ENCODE peak calls at places on chromosome 19, in five cellular contexts. S is IMR-90, N is stomach, O is upper lobe of left lung, B is A549. T is an unnamed sample. For H3K4me1, the result is how much of the 10 kb centered on the place peaks cover.

GRCh38 chr19:49434907-49435577 is 6.3 kb downstream of the SLC17A7 start:
- DNase-seq in S (no peak), N (no peak), O (no peak), B (peak), T (no peak)

GRCh38 chr19:6210721-6211600 is 68.8 kb downstream of the MLLT1 start:
- DNase-seq in S (no peak), N (no peak), O (peak), B (no peak), T (peak)

GRCh38 chr19:13621413-13621812 is 115.1 kb upstream of the CACNA1A start:
- DNase-seq in S (peak), N (no peak), O (no peak), B (no peak), T (peak)

GRCh38 chr19:1871140-1871597 is 7.8 kb upstream of the KLF16 start:
- DNase-seq in S (no peak), N (no peak), O (no peak), B (no peak), T (peak)

GRCh38 chr19:45340232-45340898 is at the start of gene KLC3:
- DNase-seq in S (no peak), N (peak), O (peak), B (peak), T (peak)

GRCh38 chr19:10855879-10856522 is 7.8 kb downstream of the C19orf38 start:
- DNase-seq in S (no peak), N (no peak), O (no peak), B (peak), T (no peak)

GRCh38 chr19:9528757-9529336 is 9.6 kb downstream of the ZNF426 start:
- DNase-seq in S (peak), N (no peak), O (no peak), B (no peak), T (no peak)

GRCh38 chr19:2578911-2579677 is 103.2 kb downstream of the GADD45B start:
- DNase-seq in S (peak), N (peak), O (peak), B (peak), T (peak)

DNA sequence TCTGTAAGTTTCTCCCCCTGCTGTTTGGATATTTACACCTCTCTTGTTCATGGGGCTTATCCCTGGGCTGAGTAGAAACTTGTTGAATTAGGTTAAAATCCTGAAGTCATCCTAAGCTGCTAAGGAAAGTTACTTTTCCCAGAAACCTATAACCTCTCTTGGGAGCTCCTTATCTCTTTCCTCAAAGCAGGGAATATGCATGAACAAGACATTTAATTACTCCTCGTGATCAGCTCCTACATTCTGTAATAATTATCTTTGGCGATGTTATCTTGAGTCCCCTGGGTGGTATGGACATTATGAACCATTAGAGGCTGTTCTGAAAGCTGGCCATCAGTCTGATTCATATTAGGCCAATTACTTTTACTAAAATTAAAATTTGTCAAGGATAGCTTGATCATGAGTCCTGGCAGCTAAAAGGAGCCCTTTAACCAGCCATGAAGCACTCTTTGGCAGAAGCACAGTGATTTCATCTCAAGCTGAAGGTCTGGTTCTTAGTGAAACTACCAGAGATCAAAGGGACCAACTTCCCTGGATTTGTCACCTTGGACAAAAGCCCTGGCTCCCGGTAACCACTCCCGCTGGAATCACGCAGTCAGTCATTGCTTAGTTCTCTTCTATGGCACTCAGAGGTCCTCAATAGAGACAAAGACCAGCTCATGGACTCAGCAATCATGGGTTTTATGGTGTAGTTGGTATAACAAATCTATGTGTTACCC is 811.8 kb downstream of the UQCRFS1 start:
- DNase-seq in S (no peak), N (no peak), O (no peak), B (no peak), T (no peak)
- H3K27ac ChIP-seq in S (no peak), N (no peak), O (no peak), B (no peak), T (no peak)

GRCh38 chr19:715347-715746 is 6.6 kb downstream of the PALM start:
- DNase-seq in S (no peak), N (no peak), O (no peak), B (no peak), T (no peak)
- TF ChIP-seq POLR2A in S (no peak), N (no peak), O (no peak), B (no peak), T (no peak)

GRCh38 chr19:4586691-4587090 is 27.2 kb upstream of the SEMA6B start:
- DNase-seq in S (no peak), N (no peak), O (no peak), B (no peak), T (no peak)
- H3K4me1 ChIP-seq in S (under half), N (under half), O (under half), B (under half), T (under half)

GRCh38 chr19:34448191-34448590 is 20.0 kb downstream of the UBA2 start:
- DNase-seq in S (no peak), N (no peak), O (no peak), B (no peak), T (no peak)
- H3K27ac ChIP-seq in S (no peak), N (no peak), O (no peak), B (no peak), T (no peak)

DNA sequence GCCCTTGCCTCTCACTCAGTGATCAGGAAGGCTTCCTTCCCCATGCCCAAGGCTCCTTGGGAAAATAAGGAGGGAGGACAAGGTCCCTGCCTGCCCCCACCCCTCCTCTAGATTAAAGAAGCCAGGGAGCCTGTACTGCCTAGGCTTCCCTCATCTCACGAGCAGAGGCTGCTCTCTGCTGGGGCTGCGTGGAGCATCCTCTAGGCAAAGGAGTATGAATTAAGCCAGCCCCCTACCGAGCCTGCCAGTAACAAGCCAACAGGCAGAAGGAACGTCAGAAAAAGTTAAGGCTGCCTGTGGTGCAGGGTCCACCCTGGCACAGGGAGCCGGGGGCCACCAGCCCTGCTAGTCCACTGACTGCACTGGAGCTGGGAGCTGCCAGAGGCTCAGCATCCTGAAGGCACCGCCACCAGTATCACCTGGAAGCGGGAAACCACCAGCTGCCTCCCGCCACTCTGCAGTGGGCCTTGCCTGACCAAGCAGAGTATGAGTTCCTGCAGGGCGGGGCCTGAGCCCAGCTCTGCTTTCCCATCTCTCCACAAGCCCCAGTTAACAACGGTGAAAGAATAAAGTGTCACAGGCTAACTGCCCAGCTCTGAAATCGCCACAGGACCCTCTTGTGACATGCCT is 6.8 kb downstream of the NAPA start:
- DNase-seq in S (no peak), N (no peak), O (no peak), B (no peak), T (no peak)
- TF ChIP-seq POLR2A in S (no peak), N (no peak), O (no peak), B (no peak), T (no peak)

GRCh38 chr19:17339088-17339741 is 1.9 kb downstream of the GTPBP3 start:
- DNase-seq in S (no peak), N (no peak), O (peak), B (no peak), T (peak)
- H3K4me1 ChIP-seq in S (under half), N (under half), O (under half), B (under half), T (half or more)

DNA sequence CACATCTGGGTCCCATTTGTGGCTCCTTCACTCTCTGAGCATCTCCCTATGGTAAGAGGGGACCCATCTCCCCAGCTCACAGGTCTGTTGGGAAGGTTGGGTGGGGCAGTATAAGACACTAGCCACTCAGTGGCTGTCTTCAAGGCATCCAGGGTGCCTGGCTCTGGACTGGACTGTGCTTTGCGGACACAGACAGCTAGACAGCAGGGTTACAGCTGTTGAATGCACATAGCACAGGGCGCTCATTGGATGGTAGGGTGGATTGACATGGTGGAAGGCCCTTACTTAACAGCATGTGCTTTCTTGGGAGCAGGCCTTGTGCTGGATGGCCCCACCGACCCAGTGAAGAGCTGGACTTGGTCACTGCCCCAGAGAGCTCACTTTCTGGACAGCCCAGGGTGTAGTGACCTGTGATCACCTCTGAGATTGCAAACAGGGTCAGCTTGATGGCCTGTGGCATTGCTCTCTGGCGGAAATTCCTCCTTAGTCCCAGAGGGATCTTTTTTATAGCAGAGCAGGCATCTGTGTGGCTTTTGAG is 1.9 kb downstream of the ZNF444 start:
- DNase-seq in S (no peak), N (no peak), O (no peak), B (no peak), T (no peak)
- H3K27ac ChIP-seq in S (no peak), N (peak), O (peak), B (no peak), T (no peak)